ENCODE peak calls at places on chromosomes 16 and 17, in ten cellular contexts. T is endothelial cell; K is Panc1; D is astrocyte; M is effector memory CD8-positive, alpha-beta T cell; A is activated T-helper 2 cell treated with anti-CD3 and anti-CD28 coated beads, Interferon-gamma antibody, Interleukin-2, Interleukin-4, amounts not matched to agents 10 μg/mL and 5 μg/mL and 100 μg/mL, durations not matched to agents 14 hours and 24 hours and 36 hours; N is tibial artery; S is NCI-H1105; Q is T1000; R is CD8-positive, alpha-beta T cell. F is an unnamed sample.

GRCh38 chr17:77963441-77963840 is 4.9 kb downstream of the TNRC6C start:
- DNase-seq in T (no peak), K (no peak), D (peak), M (peak), A (no peak), N (no peak), S (peak), Q (no peak), R (peak), F (no peak)

GRCh38 chr16:77062878-77063566 is 128.0 kb upstream of the MON1B start:
- DNase-seq in T (no peak), K (no peak), D (no peak), M (no peak), A (no peak), N (no peak), S (no peak), Q (no peak), R (no peak), F (no peak)

GRCh38 chr16:1309888-1310831 is 724 bp downstream of the UBE2I start:
- DNase-seq in T (no peak), K (no peak), D (peak), M (peak), A (peak), N (peak), S (no peak), Q (no peak), R (peak), F (peak)

GRCh38 chr16:2298621-2299020 is 30.7 kb upstream of the RNPS1 start:
- DNase-seq in T (no peak), K (no peak), D (no peak), M (no peak), A (no peak), N (no peak), S (no peak), Q (no peak), R (no peak), F (peak)

GRCh38 chr16:71412270-71413160 is 29.3 kb downstream of the TLE7 start:
- DNase-seq in T (peak), K (peak), D (peak), M (peak), A (peak), N (peak), S (peak), Q (no peak), R (peak), F (peak)

GRCh38 chr17:40526668-40527067 is 25.2 kb upstream of the TNS4 start:
- DNase-seq in T (no peak), K (no peak), D (no peak), M (no peak), A (no peak), N (no peak), S (no peak), Q (no peak), R (no peak), F (no peak)

GRCh38 chr17:80782536-80783427 is 208.9 kb upstream of the CHMP6 start:
- DNase-seq in T (no peak), K (no peak), D (no peak), M (peak), A (peak), N (no peak), S (no peak), Q (no peak), R (peak), F (no peak)

GRCh38 chr16:1258906-1259759 is 3.3 kb downstream of the TPSD1 start:
- DNase-seq in T (no peak), K (no peak), D (no peak), M (no peak), A (no peak), N (no peak), S (no peak), Q (no peak), R (no peak), F (peak)

GRCh38 chr17:44266402-44267164 is 1.4 kb downstream of the SLC4A1 start:
- DNase-seq in T (no peak), K (no peak), D (no peak), M (no peak), A (no peak), N (no peak), S (no peak), Q (no peak), R (no peak), F (no peak)

GRCh38 chr17:52148969-52149351 is 9.6 kb downstream of the CA10 start:
- DNase-seq in T (no peak), K (no peak), D (no peak), M (no peak), A (no peak), N (no peak), S (no peak), Q (no peak), R (no peak), F (no peak)

GRCh38 chr16:89114159-89114981 is 20.7 kb downstream of the ACSF3 start:
- DNase-seq in T (no peak), K (no peak), D (peak), M (no peak), A (no peak), N (no peak), S (no peak), Q (no peak), R (peak), F (no peak)

GRCh38 chr16:2753523-2754020 is 1.1 kb downstream of the SRRM2 start:
- DNase-seq in T (no peak), K (no peak), D (no peak), M (no peak), A (no peak), N (no peak), S (no peak), Q (no peak), R (no peak), F (no peak)

GRCh38 chr16:23302045-23302956 is at the start of gene SCNN1B:
- DNase-seq in T (peak), K (no peak), D (no peak), M (no peak), A (no peak), N (no peak), S (peak), Q (no peak), R (no peak), F (no peak)

F was measured in natural killer cell treated with Interleukin-12 subunit alpha and Interleukin-12 subunit beta and Interleukin-15 and Interleukin-18, amount 100 ng/mL, for 72 hours.